ENCODE peak calls at places on chromosomes 1 and 21, in four cellular contexts. W is NCI-H345, P is H54, A is activated T-cell treated with anti-CD3 and anti-CD28 coated beads for 24 hours. E is an unnamed sample.

GRCh38 chr1:55179177-55179835 is 35.9 kb downstream of the USP24 start:
- DNase-seq in W (no peak), A (no peak), P (no peak), E (no peak)

GRCh38 chr1:100893718-100894117 is 924 bp downstream of the EXTL2 start:
- DNase-seq in A (no peak), P (no peak), W (no peak), E (no peak)

GRCh38 chr1:46477153-46477929 is 12.3 kb upstream of the DMBX1 start:
- DNase-seq in W (peak; percentile 50), A (peak; percentile 71), P (peak; percentile 96), E (peak; percentile 61)

GRCh38 chr1:184183919-184184318 is 132.4 kb downstream of the TSEN15 start:
- DNase-seq in W (no peak), P (no peak), A (no peak), E (no peak)

GRCh38 chr1:171167785-171168184 is 17.3 kb upstream of the FMO2 start:
- DNase-seq in W (no peak), P (no peak), A (no peak), E (no peak)

GRCh38 chr1:246503341-246503740 is 3.7 kb downstream of the SMYD3 start:
- DNase-seq in P (no peak), A (no peak), W (no peak), E (no peak)

GRCh38 chr1:154626456-154627246 is 18.7 kb upstream of the ADAR start:
- DNase-seq in W (no peak), P (no peak), A (no peak), E (no peak)

GRCh38 chr1:13790290-13791035 is 90.5 kb downstream of the PRDM2 start:
- DNase-seq in P (no peak), A (no peak), W (no peak), E (no peak)

GRCh38 chr21:15130751-15131150 is 66.0 kb upstream of the NRIP1 start:
- DNase-seq in A (no peak), W (no peak), P (no peak), E (no peak)

GRCh38 chr1:229582011-229582694 is 23.6 kb upstream of the ABCB10 start:
- DNase-seq in W (no peak), A (no peak), P (no peak), E (no peak)

GRCh38 chr1:56034847-56035483 is 544.4 kb downstream of the PLPP3 start:
- DNase-seq in W (no peak), A (no peak), P (no peak), E (no peak)

GRCh38 chr1:241444836-241445235 is 74.7 kb downstream of the FH start:
- DNase-seq in W (no peak), P (no peak), A (no peak), E (no peak)

GRCh38 chr1:2204384-2205190 is 10.0 kb upstream of the FAAP20 start:
- DNase-seq in W (no peak), P (peak; percentile 44), A (no peak), E (no peak)

GRCh38 chr21:16587671-16588379 is 858.0 kb downstream of the USP25 start:
- DNase-seq in P (no peak), W (peak; percentile 36), A (no peak), E (no peak)

GRCh38 chr1:184222561-184223157 is 164.2 kb upstream of the C1orf21 start:
- DNase-seq in W (peak; percentile 48), A (peak; percentile 20), P (peak; percentile 39), E (peak; percentile 35)

GRCh38 chr1:173758980-173759379 is 44.2 kb downstream of the KLHL20 start:
- DNase-seq in W (no peak), A (no peak), P (no peak), E (peak; percentile 35)

GRCh38 chr1:28326980-28327379 is 1.9 kb upstream of the MED18 start:
- DNase-seq in A (no peak), W (no peak), P (no peak), E (peak; percentile 14)

GRCh38 chr1:168879906-168880734 is 151.1 kb upstream of the DPT start:
- DNase-seq in P (no peak), W (no peak), A (no peak), E (no peak)

GRCh38 chr1:60848583-60849188 is 233.7 kb upstream of the NFIA start:
- DNase-seq in P (no peak), W (peak; percentile 10), A (no peak), E (no peak)

GRCh38 chr1:243903904-243904303 is 53.9 kb upstream of the AKT3 start:
- DNase-seq in P (no peak), A (no peak), W (no peak), E (no peak)

GRCh38 chr21:32411366-32412161 is 942 bp upstream of the EVA1C start:
- DNase-seq in W (peak; percentile 76), P (peak; percentile 61), A (peak; percentile 55), E (no peak)

GRCh38 chr1:39866767-39867166 is 16.5 kb downstream of the TRIT1 start:
- DNase-seq in W (no peak), P (peak; percentile 39), A (no peak), E (no peak)

GRCh38 chr1:72281637-72282270 is 585 bp downstream of the NEGR1 start:
- DNase-seq in P (no peak), W (peak; percentile 65), A (no peak), E (no peak)

GRCh38 chr1:110606784-110607662 is 865 bp upstream of the KCNA2 start:
- DNase-seq in W (peak; percentile 45), P (no peak), A (no peak), E (no peak)

GRCh38 chr21:17270234-17270633 is 242.6 kb upstream of the CXADR start:
- DNase-seq in P (peak; percentile 21), W (peak; percentile 69), A (no peak), E (peak; percentile 4)

GRCh38 chr1:78854556-78854955 is 152.0 kb downstream of the ADGRL4 start:
- DNase-seq in A (no peak), W (no peak), P (no peak), E (no peak)

GRCh38 chr1:38004284-38005101 is 821 bp downstream of the FHL3 start:
- DNase-seq in A (no peak), P (no peak), W (no peak), E (no peak)

GRCh38 chr1:97986041-97987005 is 65.5 kb upstream of the DPYD start:
- DNase-seq in W (no peak), A (no peak), P (no peak), E (no peak)

GRCh38 chr1:223248001-223248786 is 105.1 kb upstream of the TLR5 start:
- DNase-seq in A (no peak), W (peak; percentile 74), P (no peak), E (no peak)

GRCh38 chr21:45588861-45589491 is 46.7 kb upstream of the SLC19A1 start:
- DNase-seq in W (no peak), P (no peak), A (no peak), E (no peak)

E was measured in A549.